ENCODE peak calls at places on chromosome 3, in four cellular contexts. H is H1; J is BE2C; W is effector memory CD4-positive, alpha-beta T cell. N is an unnamed sample. For H3K9me3, the result is how much of the 10 kb centered on the place peaks cover.

GRCh38 chr3:127262533-127262932 is 25.3 kb downstream of the PRR20G start:
- DNase-seq in W (no peak), J (no peak), H (no peak), N (no peak)

GRCh38 chr3:31767920-31768319 is 213.1 kb downstream of the OSBPL10 start:
- DNase-seq in H (no peak), J (no peak), W (no peak), N (no peak)

GRCh38 chr3:127444761-127445160 is 145.8 kb downstream of the TPRA1 start:
- DNase-seq in W (no peak), H (no peak), J (no peak), N (no peak)

GRCh38 chr3:119311191-119311925 is 17.2 kb downstream of the ARHGAP31 start:
- DNase-seq in H (no peak), J (no peak), W (no peak), N (no peak)

GRCh38 chr3:139120336-139120971 is 75.8 kb upstream of the PRR23C start:
- DNase-seq in J (no peak), W (no peak), H (no peak), N (no peak)

GRCh38 chr3:177481329-177481728 is 284.0 kb upstream of the TBL1XR1 start:
- DNase-seq in H (no peak), J (no peak), W (no peak), N (no peak)

GRCh38 chr3:182682263-182683229 is 110.8 kb upstream of the ATP11B start:
- DNase-seq in H (no peak), J (peak), W (peak), N (peak)

GRCh38 chr3:21620511-21621395 is 130.3 kb downstream of the ZNF385D start:
- DNase-seq in J (no peak), W (no peak), H (no peak), N (no peak)

GRCh38 chr3:55329849-55330248 is 157.3 kb downstream of the WNT5A start:
- DNase-seq in J (no peak), W (no peak), H (no peak), N (no peak)

GRCh38 chr3:49903451-49904424 is at the start of gene MST1R:
- DNase-seq in H (peak), W (peak), J (no peak), N (peak)

GRCh38 chr3:72329354-72329753 is 518.9 kb downstream of the SHQ1 start:
- DNase-seq in W (no peak), J (peak), H (no peak), N (no peak)

GRCh38 chr3:188000361-188000861 is 153.5 kb upstream of the LPP start:
- DNase-seq in W (no peak), J (peak), H (no peak), N (no peak)

GRCh38 chr3:184717608-184717995 is 5.7 kb upstream of the MAGEF1 start:
- DNase-seq in W (no peak), J (no peak), H (no peak), N (no peak)

GRCh38 chr3:193590088-193590856 is 2.7 kb upstream of the OPA1 start:
- DNase-seq in W (no peak), H (no peak), J (no peak), N (no peak)

GRCh38 chr3:107413264-107413663 is 36.0 kb downstream of the CCDC54 start:
- DNase-seq in J (no peak), W (no peak), H (no peak), N (no peak)

GRCh38 chr3:28299705-28300104 is 48.8 kb upstream of the ZCWPW2 start:
- DNase-seq in W (no peak), J (no peak), H (no peak), N (no peak)

GRCh38 chr3:107272471-107272870 is 104.8 kb upstream of the CCDC54 start:
- DNase-seq in H (no peak), J (no peak), W (no peak), N (no peak)

GRCh38 chr3:188680189-188680588 is 491.6 kb upstream of the TPRG1 start:
- DNase-seq in H (no peak), J (no peak), W (no peak), N (no peak)

GRCh38 chr3:171753025-171753472 is 57.2 kb downstream of the PLD1 start:
- DNase-seq in H (no peak), J (peak), W (no peak), N (no peak)

GRCh38 chr3:82462977-82463376 is 701.5 kb upstream of the GBE1 start:
- DNase-seq in W (no peak), J (no peak), H (no peak), N (no peak)

GRCh38 chr3:42143440-42143839 is 52.3 kb downstream of the TRAK1 start:
- DNase-seq in J (no peak), H (no peak), W (no peak), N (no peak)

GRCh38 chr3:88188436-88188835 is 38.7 kb downstream of the C3orf38 start:
- DNase-seq in H (no peak), J (no peak), W (no peak), N (no peak)

GRCh38 chr3:159761377-159761776 is 227.3 kb upstream of the IL12A start:
- DNase-seq in J (no peak), H (no peak), W (no peak), N (no peak)

GRCh38 chr3:160661660-160662059 is 15.3 kb upstream of the ARL14 start:
- DNase-seq in H (no peak), W (no peak), J (no peak), N (no peak)

GRCh38 chr3:143439785-143440184 is 320.2 kb downstream of the CHST2 start:
- DNase-seq in J (no peak), H (no peak), W (no peak), N (no peak)

GRCh38 chr3:11168881-11169805 is 14.8 kb downstream of the HRH1 start:
- DNase-seq in W (no peak), J (no peak), H (no peak), N (no peak)

GRCh38 chr3:25831578-25831977 is 41.7 kb downstream of the OXSM start:
- DNase-seq in J (no peak), H (no peak), W (no peak), N (no peak)

GRCh38 chr3:196323723-196324122 is 5.7 kb upstream of the DYNLT2B start:
- DNase-seq in W (no peak), H (no peak), J (peak), N (no peak)

GRCh38 chr3:180563411-180563810 is 38.6 kb upstream of the TTC14 start:
- DNase-seq in H (no peak), J (no peak), W (no peak), N (no peak)

GRCh38 chr3:99543796-99544195 is 94.6 kb upstream of the COL8A1 start:
- DNase-seq in H (no peak), W (no peak), J (no peak), N (no peak)

GRCh38 chr3:147391726-147392082 is 14.6 kb downstream of the ZIC4 start:
- DNase-seq in J (no peak), H (no peak), W (no peak), N (no peak)

GRCh38 chr3:147389265-147390175 is 16.8 kb downstream of the ZIC4 start:
- DNase-seq in W (no peak), J (no peak), H (no peak), N (no peak)

GRCh38 chr3:147388395-147389264 is 17.7 kb downstream of the ZIC4 start:
- DNase-seq in H (no peak), J (no peak), W (no peak), N (no peak)

GRCh38 chr3:147392083-147392916 is 14.0 kb downstream of the ZIC4 start:
- DNase-seq in W (no peak), H (no peak), J (peak), N (no peak)

GRCh38 chr3:147390589-147391569 is 15.5 kb downstream of the ZIC4 start:
- DNase-seq in H (no peak), W (no peak), J (no peak), N (no peak)
- H3K9me3 ChIP-seq in H (under half), W (under half), J (under half), N (under half)

DNA sequence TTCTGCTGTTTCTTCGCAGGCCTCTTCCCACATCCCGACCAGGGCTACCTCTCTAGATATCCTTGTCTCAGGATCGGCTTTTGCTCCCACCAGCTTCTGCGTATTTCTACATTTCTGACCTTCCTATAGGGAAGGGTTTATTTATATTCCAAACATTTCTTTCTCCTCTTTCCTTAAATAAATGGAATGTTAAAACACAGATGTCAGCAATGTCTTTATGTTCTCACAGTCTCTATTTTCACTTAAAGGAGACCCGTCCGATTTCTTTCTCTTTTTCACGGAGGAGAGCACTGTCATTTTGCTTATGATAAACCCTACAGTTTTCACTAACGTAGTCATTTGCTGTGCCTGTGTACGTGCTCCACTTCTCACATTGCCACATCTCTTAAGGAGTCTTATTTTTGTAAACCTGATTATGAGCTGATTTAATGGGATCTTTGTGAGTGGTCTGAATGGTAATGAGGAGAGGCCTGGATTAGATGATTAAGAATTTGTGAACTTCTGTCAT is 630 bp downstream of the KIF15 start:
- DNase-seq in J (no peak), H (no peak), W (no peak), N (no peak)
- H3K9me3 ChIP-seq in J (under half), H (under half), W (under half), N (under half)

DNA sequence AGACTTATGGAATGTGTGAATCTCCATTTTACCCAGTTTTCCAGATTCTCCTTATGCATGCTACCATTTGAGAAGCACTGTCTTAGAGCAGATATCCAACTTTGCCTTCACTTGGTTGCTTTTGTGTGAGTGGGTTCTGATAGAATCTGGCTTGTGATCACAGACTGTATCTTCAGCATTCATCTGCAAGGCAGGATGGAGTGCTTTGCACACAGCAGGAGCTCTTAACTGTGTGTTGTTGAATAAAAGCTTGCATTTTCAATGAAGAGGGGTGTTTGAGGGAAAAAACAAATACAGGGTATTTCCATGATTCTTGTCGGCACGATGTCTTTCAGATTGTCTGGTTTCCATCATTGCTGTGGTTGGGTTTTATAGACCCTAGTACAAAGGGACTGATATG is 24.4 kb downstream of the IL1RAP start:
- DNase-seq in J (no peak), H (no peak), W (no peak), N (no peak)
- H3K9me3 ChIP-seq in J (under half), H (under half), W (under half), N (under half)

GRCh38 chr3:128746881-128747280 is 20.9 kb downstream of the RAB7A start:
- DNase-seq in W (no peak), H (no peak), J (no peak), N (no peak)
- H3K9me3 ChIP-seq in W (under half), H (under half), J (under half), N (under half)

N was measured in T-helper 17 cell.